ENCODE peak calls at places on chromosomes 16 and 17, in eight cellular contexts. One of them, this sample, is unnamed.

GRCh38 chr16:85675528-85675927 is 13.2 kb downstream of the GINS2 start:
- DNase-seq in uterus: no peak
- DNase-seq in tibial nerve: no peak
- DNase-seq in IMR-90: peak; percentile 56
- DNase-seq in GM12891: no peak
- DNase-seq in heart left ventricle: no peak
- DNase-seq in body of pancreas: no peak
- DNase-seq in transverse colon: no peak
- DNase-seq in this sample: no peak

GRCh38 chr16:85310868-85311585 is 198.8 kb upstream of the CIBAR2 start:
- DNase-seq in tibial nerve: no peak
- DNase-seq in transverse colon: no peak
- DNase-seq in IMR-90: no peak
- DNase-seq in GM12891: no peak
- DNase-seq in body of pancreas: no peak
- DNase-seq in uterus: no peak
- DNase-seq in heart left ventricle: no peak
- DNase-seq in this sample: no peak

GRCh38 chr16:57469917-57470470 is 7.5 kb downstream of the POLR2C start:
- DNase-seq in GM12891: no peak
- DNase-seq in tibial nerve: no peak
- DNase-seq in body of pancreas: no peak
- DNase-seq in transverse colon: no peak
- DNase-seq in IMR-90: no peak
- DNase-seq in uterus: no peak
- DNase-seq in heart left ventricle: no peak
- DNase-seq in this sample: no peak

GRCh38 chr16:53129281-53130192 is 74.7 kb downstream of the CHD9 start:
- DNase-seq in tibial nerve: no peak
- DNase-seq in uterus: no peak
- DNase-seq in IMR-90: peak; percentile 81
- DNase-seq in heart left ventricle: no peak
- DNase-seq in transverse colon: no peak
- DNase-seq in body of pancreas: peak; percentile 12
- DNase-seq in GM12891: no peak
- DNase-seq in this sample: no peak

GRCh38 chr17:36133629-36134259 is 30.1 kb downstream of the CCL4 start:
- DNase-seq in tibial nerve: no peak
- DNase-seq in uterus: no peak
- DNase-seq in GM12891: no peak
- DNase-seq in heart left ventricle: no peak
- DNase-seq in IMR-90: no peak
- DNase-seq in transverse colon: peak; percentile 34
- DNase-seq in body of pancreas: no peak
- DNase-seq in this sample: no peak

GRCh38 chr17:57747221-57748017 is 2.3 kb upstream of the CCDC182 start:
- DNase-seq in GM12891: peak; percentile 51
- DNase-seq in body of pancreas: peak; percentile 55
- DNase-seq in heart left ventricle: no peak
- DNase-seq in tibial nerve: no peak
- DNase-seq in transverse colon: peak; percentile 18
- DNase-seq in IMR-90: peak; percentile 73
- DNase-seq in uterus: peak; percentile 28
- DNase-seq in this sample: peak; percentile 69

GRCh38 chr16:89525146-89525913 is 17.1 kb downstream of the SPG7 start:
- DNase-seq in heart left ventricle: no peak
- DNase-seq in GM12891: peak; percentile 62
- DNase-seq in uterus: no peak
- DNase-seq in transverse colon: peak; percentile 24
- DNase-seq in tibial nerve: no peak
- DNase-seq in IMR-90: no peak
- DNase-seq in body of pancreas: no peak
- DNase-seq in this sample: no peak

GRCh38 chr17:3995067-3995466 is 30.8 kb upstream of the ATP2A3 start:
- DNase-seq in transverse colon: no peak
- DNase-seq in IMR-90: no peak
- DNase-seq in body of pancreas: no peak
- DNase-seq in heart left ventricle: no peak
- DNase-seq in GM12891: no peak
- DNase-seq in tibial nerve: no peak
- DNase-seq in uterus: no peak
- DNase-seq in this sample: no peak

GRCh38 chr16:48365030-48365600 is 20.1 kb downstream of the SIAH1 start:
- DNase-seq in heart left ventricle: no peak
- DNase-seq in IMR-90: no peak
- DNase-seq in tibial nerve: no peak
- DNase-seq in transverse colon: no peak
- DNase-seq in uterus: no peak
- DNase-seq in body of pancreas: no peak
- DNase-seq in GM12891: no peak
- DNase-seq in this sample: no peak

GRCh38 chr16:48369765-48370164 is 15.4 kb downstream of the SIAH1 start:
- DNase-seq in transverse colon: no peak
- DNase-seq in heart left ventricle: no peak
- DNase-seq in uterus: no peak
- DNase-seq in body of pancreas: no peak
- DNase-seq in tibial nerve: no peak
- DNase-seq in GM12891: no peak
- DNase-seq in IMR-90: no peak
- DNase-seq in this sample: no peak

GRCh38 chr16:48365601-48366164 is 19.5 kb downstream of the SIAH1 start:
- DNase-seq in tibial nerve: peak; percentile 81
- DNase-seq in transverse colon: peak; percentile 94
- DNase-seq in IMR-90: peak; percentile 80
- DNase-seq in uterus: peak; percentile 81
- DNase-seq in body of pancreas: peak; percentile 95
- DNase-seq in heart left ventricle: peak; percentile 94
- DNase-seq in GM12891: peak; percentile 56
- DNase-seq in this sample: peak; percentile 70

GRCh38 chr16:48367443-48368049 is 17.7 kb downstream of the SIAH1 start:
- DNase-seq in heart left ventricle: no peak
- DNase-seq in GM12891: no peak
- DNase-seq in body of pancreas: no peak
- DNase-seq in tibial nerve: no peak
- DNase-seq in transverse colon: no peak
- DNase-seq in IMR-90: no peak
- DNase-seq in uterus: no peak
- DNase-seq in this sample: no peak

DNA sequence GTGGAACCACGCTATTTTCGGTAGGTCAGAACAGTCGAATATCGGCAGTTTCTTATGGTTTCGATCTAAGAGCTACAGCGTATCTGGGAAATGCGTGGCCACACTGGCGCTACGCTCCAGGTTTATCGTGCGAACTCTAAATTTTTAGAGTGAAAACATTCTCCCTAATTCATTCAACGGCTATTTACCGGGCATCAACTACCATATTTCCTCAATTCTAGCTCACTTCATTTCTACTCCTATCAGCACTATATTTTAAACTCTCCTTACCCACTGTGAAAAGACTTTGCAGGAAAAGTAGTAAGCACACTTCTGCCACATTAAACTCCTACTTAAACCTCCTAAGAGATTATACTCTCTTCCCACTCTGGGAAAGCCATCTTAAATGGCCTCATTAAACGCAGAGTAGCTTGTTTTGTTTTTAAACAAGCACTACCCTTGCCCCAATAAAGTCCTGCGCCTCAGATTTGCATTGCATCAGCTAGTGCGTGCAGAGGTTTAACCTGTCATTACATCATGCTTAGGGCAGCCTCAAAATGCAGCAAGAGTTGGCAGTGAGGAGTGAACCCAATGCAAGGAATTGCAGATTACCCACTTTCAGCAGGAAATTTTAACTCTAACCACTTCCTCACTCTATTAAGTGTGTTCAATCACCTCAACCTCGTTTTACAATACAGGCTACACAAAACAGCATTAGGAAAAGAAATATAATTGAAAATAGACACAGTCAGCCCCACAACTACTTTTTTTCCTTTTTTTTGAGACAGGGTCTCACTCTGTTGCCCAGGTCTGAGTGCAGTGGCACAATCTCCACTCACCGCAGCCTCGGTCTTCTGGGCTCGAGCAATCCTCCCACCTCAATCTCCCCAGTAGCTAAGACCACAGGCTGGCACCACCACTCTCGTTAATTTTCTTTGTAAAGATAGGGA is 18.8 kb downstream of the SIAH1 start:
- DNase-seq in IMR-90: peak; percentile 90
- DNase-seq in GM12891: peak; percentile 32
- DNase-seq in tibial nerve: no peak
- DNase-seq in heart left ventricle: no peak
- DNase-seq in transverse colon: peak; percentile 64
- DNase-seq in uterus: peak; percentile 60
- DNase-seq in body of pancreas: peak; percentile 67
- DNase-seq in this sample: no peak
- TF ChIP-seq POLR2A in IMR-90: no peak
- TF ChIP-seq POLR2A in GM12891: peak; percentile 19
- TF ChIP-seq POLR2A in tibial nerve: no peak
- TF ChIP-seq POLR2A in heart left ventricle: no peak
- TF ChIP-seq POLR2A in transverse colon: no peak
- TF ChIP-seq POLR2A in uterus: no peak
- TF ChIP-seq POLR2A in body of pancreas: no peak
- TF ChIP-seq POLR2A in this sample: no peak

GRCh38 chr17:69144621-69145255 is 3.0 kb upstream of the ABCA6 start:
- DNase-seq in transverse colon: no peak
- DNase-seq in tibial nerve: no peak
- DNase-seq in uterus: no peak
- DNase-seq in IMR-90: no peak
- DNase-seq in heart left ventricle: no peak
- DNase-seq in GM12891: no peak
- DNase-seq in body of pancreas: no peak
- DNase-seq in this sample: no peak

GRCh38 chr17:69142473-69142802 is 743 bp upstream of the ABCA6 start:
- DNase-seq in GM12891: no peak
- DNase-seq in heart left ventricle: no peak
- DNase-seq in uterus: no peak
- DNase-seq in IMR-90: peak; percentile 33
- DNase-seq in body of pancreas: no peak
- DNase-seq in transverse colon: no peak
- DNase-seq in tibial nerve: no peak
- DNase-seq in this sample: no peak

GRCh38 chr17:69143683-69144231 is 2.1 kb upstream of the ABCA6 start:
- DNase-seq in body of pancreas: no peak
- DNase-seq in GM12891: no peak
- DNase-seq in transverse colon: no peak
- DNase-seq in heart left ventricle: no peak
- DNase-seq in tibial nerve: no peak
- DNase-seq in IMR-90: no peak
- DNase-seq in uterus: no peak
- DNase-seq in this sample: no peak

GRCh38 chr17:69147460-69147859 is 5.8 kb upstream of the ABCA6 start:
- DNase-seq in GM12891: no peak
- DNase-seq in IMR-90: no peak
- DNase-seq in body of pancreas: no peak
- DNase-seq in heart left ventricle: no peak
- DNase-seq in tibial nerve: no peak
- DNase-seq in uterus: no peak
- DNase-seq in transverse colon: no peak
- DNase-seq in this sample: no peak

DNA sequence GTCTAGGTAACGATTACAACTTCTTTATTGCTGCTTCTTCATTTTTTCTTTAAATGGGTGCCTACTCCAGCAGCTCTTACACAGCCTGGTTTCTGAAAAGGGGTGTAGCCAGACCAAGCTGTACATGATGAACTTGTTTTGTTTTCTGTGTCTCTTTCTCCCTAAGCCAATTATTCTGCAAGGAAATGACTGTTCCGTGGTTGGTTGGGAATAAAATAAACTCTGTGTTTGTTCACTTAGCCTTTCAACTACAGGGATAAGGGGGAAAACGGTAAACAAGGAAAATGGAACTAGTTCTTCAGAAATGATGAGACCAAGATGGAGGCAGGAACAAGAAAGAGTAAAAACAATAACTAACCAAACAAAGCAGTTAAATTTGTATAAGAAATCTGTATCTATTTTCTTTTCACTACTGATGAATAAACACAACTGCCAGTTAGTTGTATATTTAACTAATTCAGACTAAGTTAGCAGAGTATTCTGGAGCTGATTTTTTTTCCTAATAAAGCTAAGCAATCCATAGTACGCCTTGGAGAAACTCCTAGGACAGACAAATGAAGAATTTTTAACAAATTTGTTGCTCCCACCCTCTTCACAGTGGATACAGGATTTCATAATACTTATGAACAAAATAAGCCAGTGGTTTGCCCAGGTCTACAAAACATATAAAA is at the start of gene ABCA6:
- DNase-seq in heart left ventricle: no peak
- DNase-seq in IMR-90: no peak
- DNase-seq in GM12891: no peak
- DNase-seq in tibial nerve: no peak
- DNase-seq in uterus: peak; percentile 16
- DNase-seq in body of pancreas: no peak
- DNase-seq in transverse colon: no peak
- DNase-seq in this sample: no peak
- TF ChIP-seq POLR2A in heart left ventricle: no peak
- TF ChIP-seq POLR2A in IMR-90: no peak
- TF ChIP-seq POLR2A in GM12891: no peak
- TF ChIP-seq POLR2A in tibial nerve: peak; percentile 12
- TF ChIP-seq POLR2A in uterus: no peak
- TF ChIP-seq POLR2A in body of pancreas: no peak
- TF ChIP-seq POLR2A in transverse colon: no peak
- TF ChIP-seq POLR2A in this sample: no peak

GRCh38 chr16:2779151-2779920 is 2.3 kb upstream of the ELOB start:
- DNase-seq in transverse colon: peak; percentile 6
- DNase-seq in body of pancreas: no peak
- DNase-seq in uterus: peak; percentile 13
- DNase-seq in GM12891: no peak
- DNase-seq in tibial nerve: no peak
- DNase-seq in heart left ventricle: peak; percentile 58
- DNase-seq in IMR-90: no peak
- DNase-seq in this sample: no peak
- TF ChIP-seq POLR2A in transverse colon: no peak
- TF ChIP-seq POLR2A in body of pancreas: no peak
- TF ChIP-seq POLR2A in uterus: no peak
- TF ChIP-seq POLR2A in GM12891: peak; percentile 22
- TF ChIP-seq POLR2A in tibial nerve: no peak
- TF ChIP-seq POLR2A in heart left ventricle: no peak
- TF ChIP-seq POLR2A in IMR-90: no peak
- TF ChIP-seq POLR2A in this sample: no peak

GRCh38 chr16:69324585-69325253 is 5.7 kb downstream of the PDF start:
- DNase-seq in heart left ventricle: no peak
- DNase-seq in uterus: no peak
- DNase-seq in body of pancreas: no peak
- DNase-seq in IMR-90: no peak
- DNase-seq in GM12891: no peak
- DNase-seq in transverse colon: no peak
- DNase-seq in tibial nerve: no peak
- DNase-seq in this sample: no peak

GRCh38 chr16:69327585-69328310 is 2.6 kb downstream of the PDF start:
- DNase-seq in uterus: no peak
- DNase-seq in heart left ventricle: no peak
- DNase-seq in IMR-90: no peak
- DNase-seq in transverse colon: no peak
- DNase-seq in tibial nerve: no peak
- DNase-seq in GM12891: no peak
- DNase-seq in body of pancreas: no peak
- DNase-seq in this sample: no peak

GRCh38 chr16:69325784-69326171 is 4.6 kb downstream of the PDF start:
- DNase-seq in tibial nerve: no peak
- DNase-seq in body of pancreas: no peak
- DNase-seq in uterus: no peak
- DNase-seq in heart left ventricle: no peak
- DNase-seq in GM12891: no peak
- DNase-seq in transverse colon: no peak
- DNase-seq in IMR-90: no peak
- DNase-seq in this sample: no peak

GRCh38 chr16:69324013-69324531 is 6.3 kb downstream of the PDF start:
- DNase-seq in uterus: peak; percentile 67
- DNase-seq in tibial nerve: no peak
- DNase-seq in transverse colon: peak; percentile 65
- DNase-seq in IMR-90: no peak
- DNase-seq in heart left ventricle: peak; percentile 83
- DNase-seq in GM12891: no peak
- DNase-seq in body of pancreas: peak; percentile 71
- DNase-seq in this sample: no peak

DNA sequence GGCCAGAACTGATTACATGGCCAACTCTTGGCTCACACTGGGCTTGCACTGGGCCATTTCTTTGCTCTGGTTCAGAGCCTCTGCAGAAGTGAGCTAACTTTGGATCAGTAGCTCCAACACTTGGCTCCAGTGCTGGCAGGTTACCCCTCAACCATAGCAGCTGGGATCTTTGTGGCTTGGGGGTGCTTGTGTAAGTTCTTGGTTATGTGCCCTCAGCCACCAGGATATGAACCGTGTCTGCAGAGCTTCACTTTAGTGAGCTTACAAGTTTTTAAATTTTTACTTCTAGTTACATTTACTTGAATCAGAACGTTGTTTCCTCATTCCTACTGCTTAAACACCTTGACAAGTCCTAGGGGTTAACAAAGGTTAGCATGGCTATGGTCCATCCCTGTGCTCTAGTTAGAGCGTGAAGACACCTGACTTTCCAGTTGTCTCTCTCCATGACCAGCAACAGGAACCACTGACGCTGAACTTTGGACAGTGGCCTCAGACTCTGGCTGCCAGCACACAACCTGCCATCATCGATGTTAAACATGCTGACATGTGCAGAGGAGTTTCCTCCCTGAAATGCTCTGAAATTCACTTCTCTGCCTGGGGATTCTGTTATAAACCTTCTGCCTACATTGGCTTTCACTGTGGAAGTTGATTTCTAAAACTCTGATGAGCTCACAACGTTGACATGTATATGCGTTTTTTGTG is 4.1 kb downstream of the PDF start:
- DNase-seq in body of pancreas: peak; percentile 48
- DNase-seq in IMR-90: no peak
- DNase-seq in transverse colon: peak; percentile 62
- DNase-seq in heart left ventricle: no peak
- DNase-seq in uterus: no peak
- DNase-seq in tibial nerve: no peak
- DNase-seq in GM12891: no peak
- DNase-seq in this sample: no peak
- TF ChIP-seq POLR2A in body of pancreas: no peak
- TF ChIP-seq POLR2A in IMR-90: no peak
- TF ChIP-seq POLR2A in transverse colon: no peak
- TF ChIP-seq POLR2A in heart left ventricle: no peak
- TF ChIP-seq POLR2A in uterus: no peak
- TF ChIP-seq POLR2A in tibial nerve: no peak
- TF ChIP-seq POLR2A in GM12891: no peak
- TF ChIP-seq POLR2A in this sample: no peak